ENCODE peak calls at places on chromosomes 6 and 20, in eight cellular contexts. One of them, this sample, is unnamed.

GRCh38 chr6:2221724-2222274 is 23.6 kb downstream of the GMDS start:
- DNase-seq in fibroblast of mammary gland: no peak
- DNase-seq in breast epithelium: no peak
- DNase-seq in glutamatergic neuron: no peak
- DNase-seq in COR-L47: no peak
- DNase-seq in cardiac fibroblast: peak
- DNase-seq in SHP77 treated with DMSO at 0.1 percent for 48 hours: no peak
- DNase-seq in stimulated activated CD4-positive, alpha-beta T cell treated with anti-CD3 and anti-CD28 coated beads, Interleukin-4, amount 100 ng/mL, for 24 hours: no peak
- DNase-seq in this sample: no peak

GRCh38 chr6:152295346-152295745 is 341.8 kb downstream of the SYNE1 start:
- DNase-seq in fibroblast of mammary gland: peak
- DNase-seq in breast epithelium: no peak
- DNase-seq in glutamatergic neuron: no peak
- DNase-seq in COR-L47: no peak
- DNase-seq in cardiac fibroblast: peak
- DNase-seq in SHP77 treated with DMSO at 0.1 percent for 48 hours: no peak
- DNase-seq in stimulated activated CD4-positive, alpha-beta T cell treated with anti-CD3 and anti-CD28 coated beads, Interleukin-4, amount 100 ng/mL, for 24 hours: no peak
- DNase-seq in this sample: no peak

GRCh38 chr20:49179368-49180277 is 8.5 kb downstream of the STAU1 start:
- DNase-seq in fibroblast of mammary gland: peak
- DNase-seq in breast epithelium: no peak
- DNase-seq in glutamatergic neuron: no peak
- DNase-seq in COR-L47: no peak
- DNase-seq in cardiac fibroblast: no peak
- DNase-seq in SHP77 treated with DMSO at 0.1 percent for 48 hours: no peak
- DNase-seq in stimulated activated CD4-positive, alpha-beta T cell treated with anti-CD3 and anti-CD28 coated beads, Interleukin-4, amount 100 ng/mL, for 24 hours: no peak
- DNase-seq in this sample: no peak

GRCh38 chr6:43250992-43251373 is 7.7 kb downstream of the TTBK1 start:
- DNase-seq in fibroblast of mammary gland: no peak
- DNase-seq in breast epithelium: no peak
- DNase-seq in glutamatergic neuron: peak
- DNase-seq in COR-L47: no peak
- DNase-seq in cardiac fibroblast: no peak
- DNase-seq in SHP77 treated with DMSO at 0.1 percent for 48 hours: no peak
- DNase-seq in stimulated activated CD4-positive, alpha-beta T cell treated with anti-CD3 and anti-CD28 coated beads, Interleukin-4, amount 100 ng/mL, for 24 hours: no peak
- DNase-seq in this sample: no peak

GRCh38 chr20:16475225-16475624 is 98.0 kb downstream of the KIF16B start:
- DNase-seq in fibroblast of mammary gland: no peak
- DNase-seq in breast epithelium: no peak
- DNase-seq in glutamatergic neuron: no peak
- DNase-seq in COR-L47: no peak
- DNase-seq in cardiac fibroblast: no peak
- DNase-seq in SHP77 treated with DMSO at 0.1 percent for 48 hours: no peak
- DNase-seq in stimulated activated CD4-positive, alpha-beta T cell treated with anti-CD3 and anti-CD28 coated beads, Interleukin-4, amount 100 ng/mL, for 24 hours: no peak
- DNase-seq in this sample: no peak

GRCh38 chr6:6842301-6842700 is 253.8 kb downstream of the LY86 start:
- DNase-seq in fibroblast of mammary gland: no peak
- DNase-seq in breast epithelium: no peak
- DNase-seq in glutamatergic neuron: no peak
- DNase-seq in COR-L47: no peak
- DNase-seq in cardiac fibroblast: no peak
- DNase-seq in SHP77 treated with DMSO at 0.1 percent for 48 hours: no peak
- DNase-seq in stimulated activated CD4-positive, alpha-beta T cell treated with anti-CD3 and anti-CD28 coated beads, Interleukin-4, amount 100 ng/mL, for 24 hours: no peak
- DNase-seq in this sample: no peak

GRCh38 chr6:30325873-30326445 is 768 bp upstream of the TRIM39 start:
- DNase-seq in fibroblast of mammary gland: peak
- DNase-seq in breast epithelium: no peak
- DNase-seq in glutamatergic neuron: peak
- DNase-seq in COR-L47: peak
- DNase-seq in cardiac fibroblast: peak
- DNase-seq in SHP77 treated with DMSO at 0.1 percent for 48 hours: peak
- DNase-seq in stimulated activated CD4-positive, alpha-beta T cell treated with anti-CD3 and anti-CD28 coated beads, Interleukin-4, amount 100 ng/mL, for 24 hours: peak
- DNase-seq in this sample: peak

GRCh38 chr6:84074988-84075781 is 41.6 kb downstream of the MRAP2 start:
- DNase-seq in fibroblast of mammary gland: peak
- DNase-seq in breast epithelium: no peak
- DNase-seq in glutamatergic neuron: no peak
- DNase-seq in COR-L47: no peak
- DNase-seq in cardiac fibroblast: peak
- DNase-seq in SHP77 treated with DMSO at 0.1 percent for 48 hours: no peak
- DNase-seq in stimulated activated CD4-positive, alpha-beta T cell treated with anti-CD3 and anti-CD28 coated beads, Interleukin-4, amount 100 ng/mL, for 24 hours: no peak
- DNase-seq in this sample: peak

GRCh38 chr20:51910202-51911050 is 108.1 kb upstream of the SALL4 start:
- DNase-seq in fibroblast of mammary gland: no peak
- DNase-seq in breast epithelium: no peak
- DNase-seq in glutamatergic neuron: no peak
- DNase-seq in COR-L47: no peak
- DNase-seq in cardiac fibroblast: peak
- DNase-seq in SHP77 treated with DMSO at 0.1 percent for 48 hours: no peak
- DNase-seq in stimulated activated CD4-positive, alpha-beta T cell treated with anti-CD3 and anti-CD28 coated beads, Interleukin-4, amount 100 ng/mL, for 24 hours: no peak
- DNase-seq in this sample: peak

GRCh38 chr6:9511157-9511556 is 903.7 kb downstream of the TFAP2A start:
- DNase-seq in fibroblast of mammary gland: no peak
- DNase-seq in breast epithelium: no peak
- DNase-seq in glutamatergic neuron: no peak
- DNase-seq in COR-L47: no peak
- DNase-seq in cardiac fibroblast: no peak
- DNase-seq in SHP77 treated with DMSO at 0.1 percent for 48 hours: no peak
- DNase-seq in stimulated activated CD4-positive, alpha-beta T cell treated with anti-CD3 and anti-CD28 coated beads, Interleukin-4, amount 100 ng/mL, for 24 hours: no peak
- DNase-seq in this sample: no peak

GRCh38 chr6:99151634-99152344 is 197.7 kb downstream of the FAXC start:
- DNase-seq in fibroblast of mammary gland: peak
- DNase-seq in breast epithelium: no peak
- DNase-seq in glutamatergic neuron: peak
- DNase-seq in COR-L47: peak
- DNase-seq in cardiac fibroblast: peak
- DNase-seq in SHP77 treated with DMSO at 0.1 percent for 48 hours: no peak
- DNase-seq in stimulated activated CD4-positive, alpha-beta T cell treated with anti-CD3 and anti-CD28 coated beads, Interleukin-4, amount 100 ng/mL, for 24 hours: peak
- DNase-seq in this sample: peak

GRCh38 chr6:117482240-117483003 is at the start of gene DCBLD1:
- DNase-seq in fibroblast of mammary gland: peak
- DNase-seq in breast epithelium: peak
- DNase-seq in glutamatergic neuron: peak
- DNase-seq in COR-L47: peak
- DNase-seq in cardiac fibroblast: peak
- DNase-seq in SHP77 treated with DMSO at 0.1 percent for 48 hours: peak
- DNase-seq in stimulated activated CD4-positive, alpha-beta T cell treated with anti-CD3 and anti-CD28 coated beads, Interleukin-4, amount 100 ng/mL, for 24 hours: peak
- DNase-seq in this sample: peak

GRCh38 chr6:166904101-166904746 is 52.1 kb downstream of the RNASET2 start:
- DNase-seq in fibroblast of mammary gland: peak
- DNase-seq in breast epithelium: no peak
- DNase-seq in glutamatergic neuron: peak
- DNase-seq in COR-L47: peak
- DNase-seq in cardiac fibroblast: no peak
- DNase-seq in SHP77 treated with DMSO at 0.1 percent for 48 hours: no peak
- DNase-seq in stimulated activated CD4-positive, alpha-beta T cell treated with anti-CD3 and anti-CD28 coated beads, Interleukin-4, amount 100 ng/mL, for 24 hours: no peak
- DNase-seq in this sample: peak

GRCh38 chr20:43666376-43667328 is at the start of gene MYBL2:
- DNase-seq in fibroblast of mammary gland: peak
- DNase-seq in breast epithelium: no peak
- DNase-seq in glutamatergic neuron: peak
- DNase-seq in COR-L47: peak
- DNase-seq in cardiac fibroblast: peak
- DNase-seq in SHP77 treated with DMSO at 0.1 percent for 48 hours: no peak
- DNase-seq in stimulated activated CD4-positive, alpha-beta T cell treated with anti-CD3 and anti-CD28 coated beads, Interleukin-4, amount 100 ng/mL, for 24 hours: peak
- DNase-seq in this sample: peak